ENCODE peak calls at places on chromosomes 13 and 19, in nine cellular contexts. L is amygdala; Q is lower leg skin; K is left cardiac atrium; I is mesothelial cell of epicardium; D is SIG-M5; C is smooth muscle cell of the brain vasculature; W is endothelial cell of umbilical vein; T is activated CD8-positive, alpha-beta memory T cell treated with anti-CD3 and anti-CD28 coated beads, Interleukin-2, amount 10 ng/mL, durations not matched to agents 7 days and 5 days. A is an unnamed sample.

GRCh38 chr13:93687261-93687660 is 460.7 kb downstream of the GPC6 start:
- DNase-seq in L (no peak), Q (no peak), K (no peak), I (no peak), D (no peak), C (no peak), W (no peak), T (no peak), A (no peak)

GRCh38 chr13:24672141-24673132 is 7.8 kb upstream of the ATP12A start:
- DNase-seq in L (no peak), Q (no peak), K (no peak), I (no peak), D (no peak), C (no peak), W (no peak), T (no peak), A (no peak)

GRCh38 chr13:46622013-46622917 is 69.3 kb downstream of the LRCH1 start:
- DNase-seq in L (no peak), Q (no peak), K (no peak), I (no peak), D (no peak), C (no peak), W (no peak), T (no peak), A (no peak)

GRCh38 chr19:40867701-40868100 is 14.3 kb downstream of the CYP2A7 start:
- DNase-seq in L (no peak), Q (no peak), K (no peak), I (no peak), D (no peak), C (no peak), W (no peak), T (no peak), A (no peak)

GRCh38 chr13:23996456-23996855 is 99.2 kb upstream of the C1QTNF9B start:
- DNase-seq in L (no peak), Q (no peak), K (no peak), I (no peak), D (no peak), C (no peak), W (no peak), T (peak), A (no peak)

GRCh38 chr13:20393273-20394235 is 132.1 kb downstream of the CRYL1 start:
- DNase-seq in L (no peak), Q (no peak), K (no peak), I (no peak), D (no peak), C (no peak), W (no peak), T (no peak), A (no peak)

GRCh38 chr19:23887642-23888041 is 27.0 kb upstream of the ZNF726 start:
- DNase-seq in L (no peak), Q (no peak), K (no peak), I (no peak), D (no peak), C (no peak), W (no peak), T (no peak), A (no peak)

GRCh38 chr19:45767881-45768643 is 990 bp downstream of the SIX5 start:
- DNase-seq in L (peak), Q (peak), K (peak), I (no peak), D (no peak), C (no peak), W (peak), T (no peak), A (no peak)

GRCh38 chr19:33194884-33195710 is 967 bp downstream of the LRP3 start:
- DNase-seq in L (peak), Q (no peak), K (peak), I (no peak), D (no peak), C (no peak), W (no peak), T (no peak), A (no peak)

GRCh38 chr13:80340643-80341097 is 256 bp downstream of the SPRY2 start:
- DNase-seq in L (peak), Q (no peak), K (no peak), I (no peak), D (peak), C (no peak), W (peak), T (no peak), A (no peak)

GRCh38 chr19:15035795-15036311 is 13.4 kb upstream of the CASP14 start:
- DNase-seq in L (no peak), Q (no peak), K (no peak), I (no peak), D (no peak), C (no peak), W (no peak), T (no peak), A (no peak)

GRCh38 chr13:87851395-87851794 is 180.2 kb downstream of the SLITRK5 start:
- DNase-seq in L (no peak), Q (no peak), K (no peak), I (no peak), D (no peak), C (no peak), W (no peak), T (no peak), A (no peak)

GRCh38 chr13:52158629-52159158 is 703 bp downstream of the NEK3 start:
- DNase-seq in L (no peak), Q (peak), K (peak), I (no peak), D (no peak), C (no peak), W (peak), T (no peak), A (no peak)

GRCh38 chr19:33758541-33759013 is 38.1 kb upstream of the KCTD15 start:
- DNase-seq in L (no peak), Q (no peak), K (no peak), I (no peak), D (no peak), C (no peak), W (no peak), T (no peak), A (no peak)

GRCh38 chr19:19205416-19206410 is 2.5 kb upstream of the NR2C2AP start:
- DNase-seq in L (peak), Q (no peak), K (no peak), I (no peak), D (no peak), C (no peak), W (no peak), T (no peak), A (no peak)

GRCh38 chr13:111415216-111415615 is 94.8 kb downstream of the TEX29 start:
- DNase-seq in L (no peak), Q (no peak), K (no peak), I (no peak), D (no peak), C (no peak), W (no peak), T (no peak), A (no peak)

A was measured in activated CD4-positive, alpha-beta memory T cell treated with anti-CD3 and anti-CD28 coated beads, Interleukin-2, amount 10 ng/mL, durations not matched to agents 7 days and 5 days.